ENCODE peak calls at places on chromosomes 12 and 14, in four cellular contexts. One of them, this sample, is unnamed.

GRCh38 chr12:123401753-123402683 is 18.1 kb downstream of the KMT5A start:
- DNase-seq in adrenal gland: no peak
- DNase-seq in astrocyte: no peak
- DNase-seq in PC-3: no peak
- DNase-seq in this sample: no peak

GRCh38 chr14:76742961-76743360 is 18.3 kb upstream of the VASH1 start:
- DNase-seq in astrocyte: no peak
- DNase-seq in adrenal gland: peak; percentile 68
- DNase-seq in PC-3: peak; percentile 45
- DNase-seq in this sample: no peak

GRCh38 chr12:52075409-52075724 is 4.1 kb upstream of the SMIM41 start:
- DNase-seq in adrenal gland: no peak
- DNase-seq in astrocyte: no peak
- DNase-seq in PC-3: peak; percentile 71
- DNase-seq in this sample: no peak

GRCh38 chr14:64159588-64159987 is 134.6 kb downstream of the ESR2 start:
- DNase-seq in PC-3: no peak
- DNase-seq in adrenal gland: no peak
- DNase-seq in astrocyte: no peak
- DNase-seq in this sample: no peak

GRCh38 chr12:123962530-123962929 is 10.1 kb downstream of the CCDC92 start:
- DNase-seq in astrocyte: no peak
- DNase-seq in adrenal gland: no peak
- DNase-seq in PC-3: no peak
- DNase-seq in this sample: no peak

GRCh38 chr14:64610049-64610746 is 60.4 kb downstream of the PPP1R36 start:
- DNase-seq in adrenal gland: no peak
- DNase-seq in astrocyte: no peak
- DNase-seq in PC-3: no peak
- DNase-seq in this sample: no peak

GRCh38 chr14:76720382-76720813 is 40.9 kb upstream of the VASH1 start:
- DNase-seq in PC-3: no peak
- DNase-seq in adrenal gland: peak; percentile 94
- DNase-seq in astrocyte: peak; percentile 12
- DNase-seq in this sample: peak; percentile 34

GRCh38 chr14:90580381-90581335 is 183.8 kb downstream of the CALM1 start:
- DNase-seq in adrenal gland: no peak
- DNase-seq in PC-3: no peak
- DNase-seq in astrocyte: no peak
- DNase-seq in this sample: no peak

GRCh38 chr12:3317841-3318501 is 173.0 kb upstream of the PRMT8 start:
- DNase-seq in PC-3: no peak
- DNase-seq in adrenal gland: no peak
- DNase-seq in astrocyte: no peak
- DNase-seq in this sample: no peak

GRCh38 chr12:97394657-97395056 is 67.9 kb upstream of the RMST start:
- DNase-seq in astrocyte: no peak
- DNase-seq in PC-3: no peak
- DNase-seq in adrenal gland: no peak
- DNase-seq in this sample: no peak

GRCh38 chr12:102120564-102120873 is 536 bp downstream of the PARPBP start:
- DNase-seq in PC-3: no peak
- DNase-seq in astrocyte: no peak
- DNase-seq in adrenal gland: no peak
- DNase-seq in this sample: no peak

GRCh38 chr14:71245659-71246361 is 338.6 kb downstream of the PCNX1 start:
- DNase-seq in astrocyte: no peak
- DNase-seq in adrenal gland: no peak
- DNase-seq in PC-3: no peak
- DNase-seq in this sample: no peak

GRCh38 chr12:101642115-101643067 is 47.6 kb downstream of the MYBPC1 start:
- DNase-seq in astrocyte: no peak
- DNase-seq in PC-3: no peak
- DNase-seq in adrenal gland: no peak
- DNase-seq in this sample: no peak

GRCh38 chr14:67674480-67675218 is at the start of gene VTI1B:
- DNase-seq in adrenal gland: peak; percentile 79
- DNase-seq in astrocyte: peak; percentile 52
- DNase-seq in PC-3: peak; percentile 83
- DNase-seq in this sample: peak; percentile 72

GRCh38 chr12:79674629-79675028 is 16.1 kb downstream of the PAWR start:
- DNase-seq in adrenal gland: no peak
- DNase-seq in PC-3: peak; percentile 81
- DNase-seq in astrocyte: peak; percentile 86
- DNase-seq in this sample: peak; percentile 90

GRCh38 chr12:89355243-89356068 is 3.2 kb upstream of the DUSP6 start:
- DNase-seq in adrenal gland: no peak
- DNase-seq in astrocyte: no peak
- DNase-seq in PC-3: no peak
- DNase-seq in this sample: no peak

GRCh38 chr14:98912655-98913054 is 359.3 kb downstream of the BCL11B start:
- DNase-seq in adrenal gland: no peak
- DNase-seq in PC-3: no peak
- DNase-seq in astrocyte: no peak
- DNase-seq in this sample: no peak

GRCh38 chr12:57216931-57217871 is 607 bp downstream of the NXPH4 start:
- DNase-seq in adrenal gland: no peak
- DNase-seq in astrocyte: no peak
- DNase-seq in PC-3: peak; percentile 41
- DNase-seq in this sample: no peak
- H3K4me3 ChIP-seq in adrenal gland: no peak overlapping the region
- H3K4me3 ChIP-seq in astrocyte: peak overlapping the region; percentile 54
- H3K4me3 ChIP-seq in PC-3: peak overlapping the region; percentile 68
- H3K4me3 ChIP-seq in this sample: peak overlapping the region; percentile 56

DNA sequence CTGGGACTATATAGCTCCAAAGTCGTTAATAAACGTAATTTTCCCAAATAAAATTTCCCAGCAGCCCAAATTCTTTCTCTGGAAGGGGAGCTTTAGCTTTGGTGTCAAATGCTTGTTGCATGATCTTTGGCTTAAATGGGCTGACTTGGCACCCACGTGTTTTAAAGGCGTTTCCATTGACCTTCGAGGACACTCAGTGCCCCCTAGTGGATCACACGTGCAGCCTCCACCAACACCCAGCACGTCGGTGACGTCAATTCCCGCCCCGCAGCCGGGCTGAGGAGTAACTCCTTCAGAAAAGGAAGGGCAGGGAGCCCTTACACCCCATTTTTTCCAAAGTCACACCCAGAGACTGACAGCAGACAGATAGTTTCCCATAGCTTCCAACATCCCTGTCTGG is 707.8 kb downstream of the AACS start:
- DNase-seq in PC-3: peak; percentile 25
- DNase-seq in adrenal gland: no peak
- DNase-seq in astrocyte: no peak
- DNase-seq in this sample: no peak
- TF ChIP-seq CTCF in PC-3: peak; percentile 55
- TF ChIP-seq CTCF in adrenal gland: no peak
- TF ChIP-seq CTCF in astrocyte: peak; percentile 15
- TF ChIP-seq CTCF in this sample: no peak

DNA sequence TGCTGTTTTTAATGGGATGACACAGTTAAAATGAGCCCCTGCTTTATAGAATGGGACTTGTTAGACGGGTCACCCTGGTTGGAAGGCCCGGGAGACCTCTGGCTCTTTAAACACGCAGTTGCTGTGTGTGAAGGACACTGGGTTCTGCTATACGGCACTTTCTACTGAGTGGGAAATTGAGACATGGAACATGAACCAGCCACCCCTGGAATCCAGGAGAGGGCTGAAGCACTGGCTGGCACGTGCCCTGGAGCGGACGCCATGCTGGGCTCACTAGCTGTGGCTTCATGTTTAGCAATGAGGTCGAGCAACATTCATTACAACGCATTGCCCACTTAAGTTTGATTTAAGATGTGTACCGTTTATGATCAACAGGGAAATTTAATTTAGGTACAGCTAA is 23.9 kb downstream of the CACNA1C start:
- DNase-seq in astrocyte: no peak
- DNase-seq in PC-3: no peak
- DNase-seq in adrenal gland: no peak
- DNase-seq in this sample: no peak
- H3K4me3 ChIP-seq in astrocyte: no peak overlapping the region
- H3K4me3 ChIP-seq in PC-3: no peak overlapping the region
- H3K4me3 ChIP-seq in adrenal gland: no peak overlapping the region
- H3K4me3 ChIP-seq in this sample: no peak overlapping the region

GRCh38 chr14:49315570-49315969 is 270.6 kb downstream of the RPS29 start:
- DNase-seq in astrocyte: no peak
- DNase-seq in PC-3: no peak
- DNase-seq in adrenal gland: no peak
- DNase-seq in this sample: no peak
- TF ChIP-seq CTCF in astrocyte: no peak
- TF ChIP-seq CTCF in PC-3: no peak
- TF ChIP-seq CTCF in adrenal gland: no peak
- TF ChIP-seq CTCF in this sample: no peak

GRCh38 chr12:15688838-15689237 is 100.3 kb downstream of the EPS8 start:
- DNase-seq in PC-3: no peak
- DNase-seq in adrenal gland: no peak
- DNase-seq in astrocyte: no peak
- DNase-seq in this sample: no peak
- H3K4me3 ChIP-seq in PC-3: no peak overlapping the region
- H3K4me3 ChIP-seq in adrenal gland: no peak overlapping the region
- H3K4me3 ChIP-seq in astrocyte: peak overlapping the region; percentile 34
- H3K4me3 ChIP-seq in this sample: no peak overlapping the region

DNA sequence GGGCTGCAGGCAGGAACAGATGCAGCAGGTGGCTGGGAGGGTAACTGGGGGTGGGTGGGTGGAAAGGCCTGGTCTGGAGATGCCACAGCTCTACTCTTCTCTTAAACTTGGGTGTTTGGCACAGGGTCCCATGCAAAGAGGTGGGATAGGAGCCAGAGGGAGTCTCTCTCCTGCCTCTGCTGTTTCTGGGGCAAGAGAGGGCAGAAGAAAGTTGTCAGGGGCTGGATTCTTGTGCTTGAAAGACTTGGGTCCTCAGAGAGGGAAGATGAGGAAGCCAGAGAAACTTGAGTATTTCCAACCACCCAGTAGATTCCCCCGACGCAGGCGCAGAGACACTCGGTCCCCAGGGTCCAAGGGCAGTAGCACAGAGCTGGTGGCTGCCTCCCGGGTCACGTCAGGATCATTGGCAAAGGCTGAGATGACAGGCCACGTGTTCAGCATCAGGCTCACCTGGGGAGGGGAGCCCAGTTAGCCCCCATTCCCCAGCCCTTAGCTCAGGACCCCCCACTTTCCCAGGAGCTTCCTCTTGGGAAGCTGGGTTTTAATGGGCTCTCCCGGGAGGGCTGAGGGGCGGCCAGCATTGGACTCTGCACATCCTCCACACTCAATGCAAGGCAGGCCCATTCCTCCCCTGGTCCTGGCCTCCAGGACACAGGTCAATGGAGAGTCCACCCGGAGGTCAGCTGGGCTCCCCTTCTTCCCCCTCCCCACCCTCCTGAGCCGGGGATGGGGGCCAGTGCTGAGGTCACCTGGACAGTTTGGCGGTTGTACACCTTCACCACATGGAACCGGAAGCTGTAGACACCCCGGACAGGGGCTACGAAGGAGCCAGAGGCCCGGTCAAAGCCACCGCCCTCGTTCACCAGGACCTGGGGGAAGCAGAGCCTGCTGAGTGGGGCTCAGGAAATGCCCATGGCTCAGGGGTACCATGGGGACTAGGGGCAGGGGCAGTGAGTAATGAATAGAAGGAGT is 1.6 kb downstream of the CBLN3 start:
- DNase-seq in astrocyte: no peak
- DNase-seq in PC-3: no peak
- DNase-seq in adrenal gland: no peak
- DNase-seq in this sample: no peak
- TF ChIP-seq CTCF in astrocyte: no peak
- TF ChIP-seq CTCF in PC-3: no peak
- TF ChIP-seq CTCF in adrenal gland: no peak
- TF ChIP-seq CTCF in this sample: no peak

GRCh38 chr12:116943419-116944372 is 32.9 kb downstream of the FBXW8 start:
- DNase-seq in adrenal gland: peak; percentile 73
- DNase-seq in astrocyte: no peak
- DNase-seq in PC-3: no peak
- DNase-seq in this sample: no peak
- H3K4me3 ChIP-seq in adrenal gland: no peak overlapping the region
- H3K4me3 ChIP-seq in astrocyte: no peak overlapping the region
- H3K4me3 ChIP-seq in PC-3: no peak overlapping the region
- H3K4me3 ChIP-seq in this sample: no peak overlapping the region

GRCh38 chr14:58129208-58129607 is 22.8 kb downstream of the ARMH4 start:
- DNase-seq in astrocyte: no peak
- DNase-seq in adrenal gland: no peak
- DNase-seq in PC-3: peak; percentile 46
- DNase-seq in this sample: no peak

GRCh38 chr14:58133739-58134138 is 18.3 kb downstream of the ARMH4 start:
- DNase-seq in adrenal gland: no peak
- DNase-seq in PC-3: peak; percentile 97
- DNase-seq in astrocyte: peak; percentile 83
- DNase-seq in this sample: peak; percentile 68

GRCh38 chr14:58130121-58130782 is 21.8 kb downstream of the ARMH4 start:
- DNase-seq in astrocyte: no peak
- DNase-seq in adrenal gland: no peak
- DNase-seq in PC-3: no peak
- DNase-seq in this sample: no peak

GRCh38 chr14:58131386-58131785 is 20.6 kb downstream of the ARMH4 start:
- DNase-seq in astrocyte: peak; percentile 52
- DNase-seq in adrenal gland: no peak
- DNase-seq in PC-3: peak; percentile 64
- DNase-seq in this sample: peak; percentile 17

GRCh38 chr14:58128416-58128815 is 23.6 kb downstream of the ARMH4 start:
- DNase-seq in PC-3: no peak
- DNase-seq in astrocyte: no peak
- DNase-seq in adrenal gland: no peak
- DNase-seq in this sample: no peak
- TF ChIP-seq CTCF in PC-3: no peak
- TF ChIP-seq CTCF in astrocyte: no peak
- TF ChIP-seq CTCF in adrenal gland: no peak
- TF ChIP-seq CTCF in this sample: no peak